ENCODE peak calls at places on chromosomes 5 and 9, in nine cellular contexts. R is fibroblast of mammary gland; H is activated CD4-positive, alpha-beta memory T cell treated with anti-CD3 and anti-CD28 coated beads, Interleukin-2, amount 10 ng/mL, durations not matched to agents 7 days and 5 days; B is activated CD4-positive, alpha-beta T cell treated with anti-CD3 and anti-CD28 coated beads for 48 hours; O is BJ; U is HCEC 1CT; S is NCI-H1436; D is activated CD4-positive, CD25-positive, alpha-beta regulatory T cell; V is activated T-helper 1 cell treated with Interleukin-2 at 50 U/mL for 16 hours. C is an unnamed sample.

GRCh38 chr9:117414906-117415583 is at the start of gene ASTN2:
- DNase-seq in R (no peak), H (no peak), B (peak; percentile 2), O (no peak), U (no peak), S (no peak), D (no peak), V (no peak), C (no peak)

GRCh38 chr5:99355881-99356280 is 427.1 kb upstream of the CHD1 start:
- DNase-seq in R (no peak), H (no peak), B (no peak), O (no peak), U (no peak), S (no peak), D (no peak), V (no peak), C (no peak)

GRCh38 chr5:142644640-142645361 is 41.1 kb downstream of the FGF1 start:
- DNase-seq in R (peak; percentile 99), H (no peak), B (no peak), O (peak; percentile 99), U (peak; percentile 99), S (peak; percentile 56), D (no peak), V (no peak), C (no peak)

GRCh38 chr5:78778538-78778937 is 130.0 kb upstream of the LHFPL2 start:
- DNase-seq in R (peak; percentile 76), H (no peak), B (no peak), O (no peak), U (peak; percentile 79), S (no peak), D (no peak), V (no peak), C (no peak)

GRCh38 chr9:106467847-106468163 is 395.2 kb upstream of the ZNF462 start:
- DNase-seq in R (no peak), H (no peak), B (no peak), O (no peak), U (no peak), S (no peak), D (no peak), V (no peak), C (no peak)

GRCh38 chr9:70630971-70631370 is 216.5 kb upstream of the KLF9 start:
- DNase-seq in R (no peak), H (no peak), B (no peak), O (no peak), U (no peak), S (no peak), D (no peak), V (no peak), C (no peak)

GRCh38 chr9:126206099-126206498 is 120.5 kb upstream of the MVB12B start:
- DNase-seq in R (no peak), H (no peak), B (no peak), O (no peak), U (no peak), S (no peak), D (no peak), V (no peak), C (no peak)

GRCh38 chr5:32017638-32018429 is 156.3 kb downstream of the GOLPH3 start:
- DNase-seq in R (peak; percentile 87), H (no peak), B (no peak), O (no peak), U (no peak), S (no peak), D (no peak), V (no peak), C (no peak)

GRCh38 chr5:72608297-72608696 is 101.1 kb upstream of the ZNF366 start:
- DNase-seq in R (peak; percentile 62), H (no peak), B (no peak), O (no peak), U (no peak), S (no peak), D (no peak), V (no peak), C (no peak)

GRCh38 chr5:66553368-66553912 is 42.8 kb upstream of the MAST4 start:
- DNase-seq in R (no peak), H (no peak), B (no peak), O (no peak), U (no peak), S (no peak), D (no peak), V (no peak), C (no peak)

GRCh38 chr9:125888220-125888619 is 141.0 kb downstream of the PBX3 start:
- DNase-seq in R (peak; percentile 49), H (no peak), B (no peak), O (no peak), U (peak; percentile 37), S (no peak), D (no peak), V (no peak), C (no peak)

GRCh38 chr5:145062280-145062679 is 772.9 kb downstream of the PRELID2 start:
- DNase-seq in R (no peak), H (no peak), B (no peak), O (peak; percentile 4), U (peak; percentile 14), S (no peak), D (no peak), V (no peak), C (no peak)

GRCh38 chr5:994272-994607 is 14.4 kb upstream of the NKD2 start:
- DNase-seq in R (no peak), H (no peak), B (no peak), O (no peak), U (no peak), S (no peak), D (no peak), V (no peak), C (no peak)

GRCh38 chr9:126297656-126298318 is 28.8 kb upstream of the MVB12B start:
- DNase-seq in R (no peak), H (no peak), B (no peak), O (no peak), U (no peak), S (no peak), D (no peak), V (no peak), C (no peak)

GRCh38 chr9:92639791-92640271 is 30.1 kb downstream of the IPPK start:
- DNase-seq in R (no peak), H (no peak), B (no peak), O (no peak), U (no peak), S (no peak), D (no peak), V (no peak), C (no peak)

GRCh38 chr5:1555808-1556681 is 32.3 kb upstream of the LPCAT1 start:
- DNase-seq in R (no peak), H (peak; percentile 13), B (no peak), O (no peak), U (no peak), S (no peak), D (no peak), V (no peak), C (no peak)

GRCh38 chr5:169827769-169828168 is 152.5 kb downstream of the INSYN2B start:
- DNase-seq in R (peak; percentile 29), H (no peak), B (no peak), O (no peak), U (no peak), S (no peak), D (no peak), V (no peak), C (no peak)

GRCh38 chr5:169302046-169302445 is 1.1 kb upstream of the SLIT3 start:
- DNase-seq in R (no peak), H (no peak), B (no peak), O (no peak), U (no peak), S (no peak), D (no peak), V (no peak), C (no peak)

GRCh38 chr9:137213160-137214060 is 7.9 kb downstream of the NDOR1 start:
- DNase-seq in R (peak; percentile 62), H (no peak), B (no peak), O (no peak), U (no peak), S (no peak), D (no peak), V (no peak), C (no peak)

GRCh38 chr5:144566747-144567415 is 396.2 kb downstream of the KCTD16 start:
- DNase-seq in R (peak; percentile 25), H (no peak), B (no peak), O (peak; percentile 26), U (peak; percentile 88), S (no peak), D (no peak), V (no peak), C (no peak)

GRCh38 chr5:173662896-173663809 is 46.7 kb upstream of the BOD1 start:
- DNase-seq in R (no peak), H (no peak), B (no peak), O (no peak), U (no peak), S (no peak), D (no peak), V (no peak), C (no peak)

GRCh38 chr9:70324963-70325362 is 66.2 kb downstream of the SMC5 start:
- DNase-seq in R (peak; percentile 89), H (no peak), B (no peak), O (peak; percentile 41), U (peak; percentile 90), S (no peak), D (no peak), V (no peak), C (no peak)

GRCh38 chr5:39422886-39423285 is 1.9 kb downstream of the DAB2 start:
- DNase-seq in R (no peak), H (no peak), B (no peak), O (no peak), U (no peak), S (no peak), D (no peak), V (no peak), C (no peak)

GRCh38 chr5:37514946-37515345 is 135.8 kb downstream of the WDR70 start:
- DNase-seq in R (no peak), H (no peak), B (no peak), O (no peak), U (no peak), S (no peak), D (no peak), V (no peak), C (no peak)

GRCh38 chr5:79511945-79512493 is 1.9 kb downstream of the HOMER1 start:
- DNase-seq in R (peak; percentile 14), H (no peak), B (no peak), O (no peak), U (no peak), S (no peak), D (no peak), V (no peak), C (no peak)

GRCh38 chr5:139236479-139236878 is 38.3 kb upstream of the SIL1 start:
- DNase-seq in R (no peak), H (no peak), B (no peak), O (no peak), U (no peak), S (no peak), D (no peak), V (no peak), C (no peak)

GRCh38 chr5:96870094-96871021 is 5.9 kb upstream of the ERAP2 start:
- DNase-seq in R (peak; percentile 39), H (no peak), B (peak; percentile 49), O (no peak), U (no peak), S (no peak), D (peak; percentile 7), V (no peak), C (no peak)

C was measured in effector CD8-positive, alpha-beta T cell.